ENCODE peak calls at places on chromosomes 12 and 14, in five cellular contexts. P is effector CD4-positive, alpha-beta T cell; X is iris pigment epithelial cell; O is AG20443; H is GM23248. Q is an unnamed sample.

GRCh38 chr14:53955671-53956426 is 776 bp downstream of the BMP4 start:
- DNase-seq in X (no peak), H (peak), P (no peak), O (no peak), Q (peak)

GRCh38 chr12:49615725-49616124 is 7.6 kb upstream of the PRPF40B start:
- DNase-seq in P (no peak), O (no peak), X (peak), H (peak), Q (peak)

GRCh38 chr12:95336387-95337067 is 118.9 kb downstream of the VEZT start:
- DNase-seq in X (peak), P (no peak), O (peak), H (peak), Q (no peak)

GRCh38 chr14:34161351-34162169 is 210.7 kb upstream of the EGLN3 start:
- DNase-seq in H (peak), O (no peak), X (no peak), P (no peak), Q (peak)

GRCh38 chr12:125299840-125300239 is 234.6 kb downstream of the AACS start:
- DNase-seq in P (no peak), H (no peak), O (no peak), X (no peak), Q (no peak)

GRCh38 chr12:12272869-12273268 is 6.0 kb upstream of the LRP6 start:
- DNase-seq in O (peak), P (no peak), X (no peak), H (peak), Q (peak)

GRCh38 chr12:19885092-19885813 is 446.0 kb downstream of the AEBP2 start:
- DNase-seq in H (no peak), X (no peak), P (no peak), O (no peak), Q (no peak)

GRCh38 chr12:75959060-75959459 is 72.5 kb downstream of the PHLDA1 start:
- DNase-seq in H (no peak), X (no peak), O (no peak), P (no peak), Q (no peak)

Q was measured in NCI-H226.